ENCODE peak calls at places on chromosomes 1 and 21, in nine cellular contexts. A is DMS153, B is cardiac muscle cell, T is aorta, E is iris pigment epithelial cell, H is amygdala, P is endodermal cell, G is astrocyte of the cerebellum, X is ACHN. R is an unnamed sample.

GRCh38 chr1:27666294-27666693 is 5.7 kb downstream of the IFI6 start:
- DNase-seq in P (no peak), X (no peak), E (no peak), G (no peak), B (no peak), A (no peak), T (no peak), H (no peak), R (no peak)

GRCh38 chr1:113451710-113452109 is 61.4 kb downstream of the MAGI3 start:
- DNase-seq in T (no peak), H (no peak), X (no peak), E (no peak), B (no peak), P (no peak), G (no peak), A (no peak), R (no peak)

GRCh38 chr1:8165595-8166360 is 139.7 kb upstream of the ERRFI1 start:
- DNase-seq in A (no peak), H (no peak), E (no peak), T (no peak), G (no peak), P (peak), B (no peak), X (peak), R (no peak)

GRCh38 chr21:25462517-25462971 is 144.7 kb downstream of the MRPL39 start:
- DNase-seq in T (no peak), H (no peak), P (no peak), G (no peak), X (no peak), A (no peak), E (no peak), B (no peak), R (no peak)

GRCh38 chr1:156970017-156970416 is 49.6 kb downstream of the LRRC71 start:
- DNase-seq in T (no peak), G (no peak), X (no peak), A (no peak), B (peak), P (peak), E (peak), H (no peak), R (no peak)

GRCh38 chr1:152842556-152842955 is at the start of gene LCE6A:
- DNase-seq in P (no peak), T (no peak), H (no peak), B (no peak), G (no peak), A (no peak), X (no peak), E (no peak), R (no peak)

GRCh38 chr1:209616366-209617046 is 33.0 kb downstream of the CAMK1G start:
- DNase-seq in H (no peak), T (no peak), B (no peak), X (no peak), E (no peak), A (no peak), G (no peak), P (no peak), R (no peak)

GRCh38 chr1:15674760-15675159 is 9.4 kb upstream of the PLEKHM2 start:
- DNase-seq in B (peak), X (no peak), P (peak), T (no peak), G (no peak), A (no peak), H (no peak), E (no peak), R (no peak)

GRCh38 chr21:36075171-36075570 is 5.3 kb downstream of the CBR1 start:
- DNase-seq in A (no peak), X (no peak), B (no peak), P (no peak), H (peak), G (no peak), E (no peak), T (no peak), R (no peak)

GRCh38 chr1:39266269-39266668 is 61.8 kb downstream of the MACF1 start:
- DNase-seq in H (no peak), X (peak), P (no peak), E (no peak), T (no peak), B (peak), G (no peak), A (no peak), R (no peak)

GRCh38 chr1:24190970-24191570 is 4.0 kb upstream of the IFNLR1 start:
- DNase-seq in B (no peak), X (no peak), A (no peak), G (no peak), E (no peak), H (no peak), T (no peak), P (no peak), R (no peak)

GRCh38 chr1:8194481-8195227 is 123.3 kb upstream of the SLC45A1 start:
- DNase-seq in G (no peak), A (peak), B (no peak), P (no peak), E (no peak), X (no peak), H (no peak), T (no peak), R (peak)

GRCh38 chr1:31855038-31855845 is 39.4 kb upstream of the SPOCD1 start:
- DNase-seq in G (no peak), A (peak), P (no peak), B (peak), X (no peak), T (no peak), H (no peak), E (peak), R (no peak)

GRCh38 chr1:229714964-229715603 is 89.0 kb downstream of the URB2 start:
- DNase-seq in A (no peak), P (peak), T (no peak), B (peak), H (no peak), E (peak), G (no peak), X (peak), R (no peak)

GRCh38 chr1:68495968-68496679 is 758 bp downstream of the DEPDC1 start:
- DNase-seq in T (no peak), G (no peak), B (no peak), A (no peak), H (no peak), E (peak), X (peak), P (no peak), R (no peak)

GRCh38 chr21:15671188-15671587 is 58.6 kb upstream of the USP25 start:
- DNase-seq in B (no peak), P (no peak), T (no peak), H (no peak), G (no peak), E (no peak), A (no peak), X (no peak), R (no peak)

GRCh38 chr1:64895500-64895899 is 70.8 kb downstream of the JAK1 start:
- DNase-seq in A (no peak), E (no peak), X (no peak), G (peak), B (no peak), T (no peak), P (no peak), H (no peak), R (no peak)

GRCh38 chr1:173970252-173970651 is 51.9 kb downstream of the RC3H1 start:
- DNase-seq in H (no peak), E (no peak), A (no peak), T (no peak), P (no peak), X (no peak), B (no peak), G (no peak), R (no peak)

GRCh38 chr1:6080469-6080868 is 34.8 kb downstream of the KCNAB2 start:
- DNase-seq in T (no peak), X (no peak), G (no peak), H (peak), E (no peak), P (peak), B (no peak), A (no peak), R (no peak)

GRCh38 chr1:39671433-39671792 is 494 bp downstream of the NT5C1A start:
- DNase-seq in P (peak), X (no peak), B (no peak), T (peak), A (no peak), G (no peak), E (no peak), H (no peak), R (peak)

GRCh38 chr1:156796340-156797097 is 20.1 kb downstream of the SH2D2A start:
- DNase-seq in B (no peak), G (no peak), P (no peak), X (peak), A (no peak), E (no peak), H (no peak), T (no peak), R (no peak)

GRCh38 chr1:61163794-61164193 is 81.4 kb downstream of the NFIA start:
- DNase-seq in T (no peak), P (no peak), E (peak), B (no peak), G (no peak), A (no peak), X (no peak), H (no peak), R (no peak)

GRCh38 chr1:58786184-58786926 is 2.5 kb upstream of the JUN start:
- DNase-seq in B (peak), X (no peak), A (no peak), E (peak), H (no peak), G (no peak), P (no peak), T (no peak), R (no peak)

GRCh38 chr1:230127105-230128054 is 60.3 kb downstream of the GALNT2 start:
- DNase-seq in A (no peak), E (no peak), H (no peak), G (no peak), T (no peak), P (peak), X (no peak), B (no peak), R (no peak)

GRCh38 chr1:4425892-4426291 is 228.5 kb upstream of the AJAP1 start:
- DNase-seq in G (no peak), A (no peak), B (no peak), H (no peak), E (no peak), T (no peak), X (no peak), P (peak), R (no peak)

GRCh38 chr21:45992311-45993209 is 11.0 kb downstream of the COL6A1 start:
- DNase-seq in H (no peak), X (no peak), G (no peak), B (no peak), T (peak), A (no peak), P (peak), E (no peak), R (no peak)

GRCh38 chr1:168428063-168428731 is 115.6 kb downstream of the XCL2 start:
- DNase-seq in G (no peak), H (peak), T (no peak), E (peak), B (peak), X (no peak), A (no peak), P (peak), R (peak)

R was measured in kidney.